ENCODE peak calls at places on chromosomes 12 and 14, in six cellular contexts. K, I, A, H, N and E are unnamed samples.

GRCh38 chr14:34536951-34537676 is 2.4 kb downstream of the EAPP start:
- DNase-seq in I (no peak), N (no peak), A (no peak), K (no peak), H (no peak), E (no peak)

GRCh38 chr12:94435511-94435927 is 24.1 kb downstream of the CEP83 start:
- DNase-seq in N (no peak), H (no peak), A (no peak), I (no peak), K (no peak), E (no peak)

GRCh38 chr14:59161571-59162175 is 26.8 kb upstream of the DAAM1 start:
- DNase-seq in K (peak), A (no peak), H (no peak), I (no peak), N (no peak), E (peak)

GRCh38 chr14:75879031-75879430 is 102.8 kb downstream of the TGFB3 start:
- DNase-seq in K (no peak), H (no peak), I (no peak), N (no peak), A (no peak), E (no peak)

GRCh38 chr12:7937867-7938506 is 2.0 kb upstream of the SLC2A3 start:
- DNase-seq in H (no peak), K (no peak), I (no peak), A (no peak), N (peak), E (peak)

GRCh38 chr12:51838762-51839161 is 9.8 kb downstream of the FIGNL2 start:
- DNase-seq in N (no peak), K (no peak), I (no peak), H (no peak), A (no peak), E (no peak)

GRCh38 chr12:65308601-65309071 is 30.2 kb downstream of the MSRB3 start:
- DNase-seq in H (no peak), N (no peak), A (no peak), K (no peak), I (no peak), E (no peak)

GRCh38 chr14:90808759-90809529 is 7.3 kb downstream of the TTC7B start:
- DNase-seq in N (peak), H (no peak), A (no peak), K (no peak), I (no peak), E (no peak)

GRCh38 chr12:1346126-1346525 is 248.3 kb downstream of the FBXL14 start:
- DNase-seq in K (no peak), N (no peak), H (no peak), A (no peak), I (no peak), E (no peak)

GRCh38 chr14:35378638-35379568 is 25.6 kb downstream of the NFKBIA start:
- DNase-seq in I (no peak), K (no peak), N (no peak), H (no peak), A (no peak), E (no peak)

GRCh38 chr14:80213602-80214001 is 2.3 kb upstream of the DIO2 start:
- DNase-seq in N (peak), A (no peak), K (no peak), I (no peak), H (no peak), E (peak)

GRCh38 chr12:53258541-53259539 is 9.3 kb upstream of the ESPL1 start:
- DNase-seq in H (no peak), K (no peak), I (peak), A (no peak), N (peak), E (no peak)

GRCh38 chr12:57614948-57615500 is 3.8 kb downstream of the ARHGEF25 start:
- DNase-seq in I (peak), K (no peak), N (no peak), H (no peak), A (no peak), E (no peak)

GRCh38 chr14:39090548-39091111 is 12.4 kb downstream of the SEC23A start:
- DNase-seq in I (no peak), A (no peak), H (no peak), K (no peak), N (no peak), E (no peak)

GRCh38 chr12:54984602-54985376 is at the start of gene TESPA1:
- DNase-seq in A (no peak), K (no peak), H (peak), N (peak), I (peak), E (no peak)

GRCh38 chr12:75853621-75854020 is 178.0 kb downstream of the PHLDA1 start:
- DNase-seq in I (no peak), A (no peak), K (no peak), N (no peak), H (no peak), E (no peak)

GRCh38 chr12:46560078-46560477 is 187.5 kb upstream of the SLC38A2 start:
- DNase-seq in I (no peak), A (no peak), H (no peak), K (no peak), N (no peak), E (no peak)